ENCODE peak calls at places on chromosome 20, in seven cellular contexts. S, A, T, G, Q, C and O are unnamed samples.

GRCh38 chr20:21182832-21183563 is 57.1 kb downstream of the KIZ start:
- DNase-seq in T (no peak), Q (no peak), C (peak; percentile 46), G (no peak), A (no peak), S (no peak), O (peak; percentile 72)

GRCh38 chr20:10671221-10671849 is 2.5 kb downstream of the JAG1 start:
- DNase-seq in C (peak; percentile 93), S (peak; percentile 61), A (peak; percentile 85), G (peak; percentile 86), T (no peak), Q (peak; percentile 67), O (peak; percentile 96)

GRCh38 chr20:35311409-35311808 is 19.2 kb upstream of the FAM83C start:
- DNase-seq in T (no peak), G (no peak), C (no peak), S (no peak), Q (no peak), A (peak; percentile 22), O (peak; percentile 88)

GRCh38 chr20:62482970-62483369 is 7.2 kb upstream of the GATA5 start:
- DNase-seq in C (no peak), S (no peak), A (no peak), Q (no peak), G (no peak), T (no peak), O (no peak)

GRCh38 chr20:50285376-50286173 is 94.9 kb downstream of the CEBPB start:
- DNase-seq in A (no peak), S (no peak), C (no peak), G (no peak), Q (no peak), T (no peak), O (no peak)

GRCh38 chr20:36091561-36092423 is 62.7 kb upstream of the EPB41L1 start:
- DNase-seq in Q (no peak), C (no peak), G (peak; percentile 29), S (no peak), A (peak; percentile 84), T (no peak), O (no peak)

GRCh38 chr20:35663516-35663812 is 1.2 kb downstream of the CPNE1 start:
- DNase-seq in A (no peak), G (no peak), C (no peak), T (no peak), S (no peak), Q (no peak), O (no peak)

GRCh38 chr20:37673429-37673828 is 20.4 kb upstream of the CTNNBL1 start:
- DNase-seq in G (no peak), Q (no peak), C (no peak), T (no peak), S (no peak), A (no peak), O (no peak)

GRCh38 chr20:2084703-2085102 is 16.9 kb upstream of the STK35 start:
- DNase-seq in Q (no peak), G (no peak), A (no peak), S (no peak), C (no peak), T (no peak), O (peak; percentile 9)

GRCh38 chr20:10090588-10091166 is 55.9 kb downstream of the ANKEF1 start:
- DNase-seq in Q (no peak), T (peak; percentile 7), S (peak; percentile 73), A (peak; percentile 84), C (peak; percentile 75), G (peak; percentile 78), O (peak; percentile 58)

GRCh38 chr20:4542270-4542669 is 179.4 kb upstream of the PRND start:
- DNase-seq in G (no peak), T (no peak), A (no peak), S (no peak), C (no peak), Q (no peak), O (peak; percentile 35)

GRCh38 chr20:60262967-60263603 is 304.9 kb downstream of the CDH26 start:
- DNase-seq in T (peak; percentile 26), A (peak; percentile 58), Q (no peak), G (peak; percentile 31), S (peak; percentile 25), C (no peak), O (peak; percentile 28)

GRCh38 chr20:676315-676937 is 824 bp upstream of the SCRT2 start:
- DNase-seq in S (no peak), C (no peak), A (peak; percentile 45), T (no peak), Q (no peak), G (no peak), O (no peak)

GRCh38 chr20:706366-706885 is 30.8 kb upstream of the SCRT2 start:
- DNase-seq in G (no peak), Q (no peak), S (no peak), A (no peak), C (no peak), T (no peak), O (no peak)

GRCh38 chr20:33894798-33895197 is 83.7 kb downstream of the CHMP4B start:
- DNase-seq in S (no peak), A (no peak), T (no peak), C (no peak), Q (no peak), G (no peak), O (no peak)

GRCh38 chr20:10449270-10449669 is 14.2 kb downstream of the SLX4IP start:
- DNase-seq in G (no peak), C (no peak), T (no peak), S (no peak), A (no peak), Q (no peak), O (no peak)

GRCh38 chr20:45958593-45958992 is 13.4 kb downstream of the ZNF335 start:
- DNase-seq in S (no peak), Q (no peak), G (no peak), C (no peak), A (no peak), T (no peak), O (no peak)

GRCh38 chr20:50379049-50379990 is 130.9 kb upstream of the PTPN1 start:
- DNase-seq in G (peak; percentile 91), C (peak; percentile 82), S (no peak), A (no peak), Q (peak; percentile 78), T (no peak), O (peak; percentile 43)

GRCh38 chr20:63931735-63932134 is 24.5 kb downstream of the UCKL1 start:
- DNase-seq in T (no peak), A (no peak), S (no peak), G (no peak), Q (no peak), C (no peak), O (no peak)

GRCh38 chr20:23639490-23639958 is 1.8 kb upstream of the CST3 start:
- DNase-seq in S (no peak), G (no peak), T (no peak), A (no peak), Q (no peak), C (no peak), O (no peak)

GRCh38 chr20:23638309-23638708 is 554 bp upstream of the CST3 start:
- DNase-seq in G (no peak), S (no peak), A (no peak), T (no peak), Q (no peak), C (no peak), O (no peak)

GRCh38 chr20:23641936-23642751 is 4.4 kb upstream of the CST3 start:
- DNase-seq in G (no peak), A (no peak), S (no peak), T (no peak), C (peak; percentile 62), Q (no peak), O (peak; percentile 63)

GRCh38 chr20:23640873-23641667 is 3.3 kb upstream of the CST3 start:
- DNase-seq in A (no peak), T (no peak), Q (no peak), G (no peak), C (no peak), S (no peak), O (no peak)

GRCh38 chr20:23640018-23640872 is 2.5 kb upstream of the CST3 start:
- DNase-seq in Q (no peak), A (no peak), C (no peak), S (no peak), G (no peak), T (no peak), O (no peak)
- H3K4me1 ChIP-seq in Q (peaks cover 8% of the 10 kb centered on the region), A (peaks cover 6% of the 10 kb centered on the region), C (peaks cover 11% of the 10 kb centered on the region), S (no peaks in the 10 kb centered on the region), G (peaks cover 6% of the 10 kb centered on the region), T (no peaks in the 10 kb centered on the region), O (peaks cover 34% of the 10 kb centered on the region)

DNA sequence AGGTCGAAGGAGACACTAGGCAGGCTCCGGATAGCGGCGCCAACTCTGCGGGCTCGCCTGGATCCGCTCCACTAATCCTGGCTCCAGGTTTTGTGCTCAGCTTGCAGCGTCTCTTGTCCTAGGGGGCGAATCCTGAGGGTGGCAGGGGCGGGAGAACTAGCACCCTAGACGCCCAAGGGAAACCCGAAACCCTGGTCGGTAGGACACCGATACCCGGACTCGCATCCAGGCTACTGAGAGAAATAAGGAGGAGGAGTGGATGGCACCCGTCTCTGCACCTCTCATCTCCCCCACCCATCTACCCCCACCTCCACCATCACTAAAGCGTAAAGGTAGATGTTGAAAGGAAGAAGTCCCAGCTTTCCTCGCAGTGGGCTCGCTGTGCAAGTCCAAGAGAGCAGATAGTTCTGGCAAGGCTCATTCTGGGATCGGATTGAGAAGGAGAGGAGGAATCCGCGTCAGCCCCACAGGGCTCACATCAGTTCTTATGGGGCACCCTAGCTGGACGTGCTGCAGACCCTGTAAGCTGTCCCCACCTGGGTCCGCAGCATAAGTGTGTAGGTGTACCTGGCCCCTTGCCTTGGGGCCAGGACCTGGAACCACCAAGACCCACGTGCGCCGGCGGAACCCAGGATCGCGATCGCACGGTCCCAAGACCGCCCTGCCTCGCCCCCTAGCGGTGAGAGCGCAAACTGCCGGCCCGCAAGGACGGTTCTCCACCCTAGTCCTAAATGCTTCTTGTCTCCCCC is 6.9 kb downstream of the SLC32A1 start:
- DNase-seq in G (peak; percentile 65), C (peak; percentile 73), T (peak; percentile 53), A (peak; percentile 96), Q (no peak), S (peak; percentile 80), O (peak; percentile 53)
- H3K4me1 ChIP-seq in G (no peaks in the 10 kb centered on the region), C (peaks cover 9% of the 10 kb centered on the region), T (peaks cover 24% of the 10 kb centered on the region), A (peaks cover 31% of the 10 kb centered on the region), Q (no peaks in the 10 kb centered on the region), S (no peaks in the 10 kb centered on the region), O (peaks cover 3% of the 10 kb centered on the region)

DNA sequence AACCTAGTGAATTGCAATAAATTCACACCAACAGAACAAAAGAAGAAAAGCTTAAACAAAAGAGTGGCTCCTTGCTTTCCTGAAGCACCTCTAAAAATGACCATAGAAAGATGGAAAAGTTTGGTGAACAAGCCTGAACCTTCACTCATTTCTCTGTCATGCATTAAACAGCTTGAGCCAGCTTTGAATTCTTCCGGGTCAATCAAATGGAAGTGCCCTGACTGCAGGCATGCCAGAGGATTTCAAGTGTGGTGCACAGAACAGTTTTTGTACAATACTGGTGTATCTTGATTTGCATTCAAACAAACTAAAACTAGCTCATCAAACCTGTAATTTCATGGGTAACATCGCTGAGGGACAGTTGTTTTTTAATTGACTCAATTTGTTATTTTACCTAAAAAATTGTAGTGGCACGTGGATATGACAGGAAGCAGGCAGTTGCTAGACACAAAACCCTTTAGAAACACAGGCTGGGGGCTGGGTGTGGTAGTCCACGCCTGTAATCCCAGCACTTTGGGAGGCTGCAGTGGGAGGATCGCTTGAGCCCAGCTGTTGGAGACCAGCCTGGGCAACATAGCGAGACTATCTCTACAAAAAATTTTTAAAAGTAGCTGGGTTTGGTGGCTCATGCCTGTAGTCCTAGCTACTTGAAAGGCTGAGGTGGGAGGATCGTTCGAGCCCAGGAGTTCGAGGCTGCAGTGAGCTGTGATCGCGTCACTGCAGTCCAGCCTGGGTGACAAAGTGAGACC is 9.1 kb downstream of the CASS4 start:
- DNase-seq in C (no peak), G (no peak), A (no peak), T (no peak), Q (no peak), S (no peak), O (no peak)
- H3K4me1 ChIP-seq in C (no peaks in the 10 kb centered on the region), G (no peaks in the 10 kb centered on the region), A (no peaks in the 10 kb centered on the region), T (peaks cover 33% of the 10 kb centered on the region), Q (no peaks in the 10 kb centered on the region), S (no peaks in the 10 kb centered on the region), O (no peaks in the 10 kb centered on the region)

GRCh38 chr20:25225642-25226432 is 22.0 kb upstream of the PYGB start:
- DNase-seq in T (no peak), S (no peak), C (no peak), Q (no peak), A (no peak), G (no peak), O (no peak)
- H3K4me1 ChIP-seq in T (no peaks in the 10 kb centered on the region), S (peaks cover 46% of the 10 kb centered on the region), C (peaks cover 19% of the 10 kb centered on the region), Q (peaks cover 16% of the 10 kb centered on the region), A (no peaks in the 10 kb centered on the region), G (peaks cover 14% of the 10 kb centered on the region), O (peaks cover 54% of the 10 kb centered on the region)